ENCODE peak calls at places on chromosome 13, in six cellular contexts. One of them, this sample, is unnamed.

GRCh38 chr13:114096811-114097503 is 35.5 kb downstream of the RASA3 start:
- DNase-seq in aorta: peak; percentile 33
- DNase-seq in IMR-90: no peak
- DNase-seq in WERI-Rb-1: peak; percentile 8
- DNase-seq in CD8-positive, alpha-beta memory T cell: no peak
- DNase-seq in mesendoderm: no peak
- DNase-seq in this sample: no peak

GRCh38 chr13:106418556-106418955 is 116.9 kb downstream of the EFNB2 start:
- DNase-seq in IMR-90: peak; percentile 74
- DNase-seq in CD8-positive, alpha-beta memory T cell: no peak
- DNase-seq in aorta: no peak
- DNase-seq in mesendoderm: no peak
- DNase-seq in WERI-Rb-1: no peak
- DNase-seq in this sample: no peak

GRCh38 chr13:28719656-28720055 is 886 bp upstream of the SLC46A3 start:
- DNase-seq in aorta: no peak
- DNase-seq in IMR-90: peak; percentile 54
- DNase-seq in WERI-Rb-1: no peak
- DNase-seq in mesendoderm: no peak
- DNase-seq in CD8-positive, alpha-beta memory T cell: no peak
- DNase-seq in this sample: no peak

GRCh38 chr13:43986395-43986794 is 106.7 kb downstream of the LACC1 start:
- DNase-seq in IMR-90: no peak
- DNase-seq in CD8-positive, alpha-beta memory T cell: no peak
- DNase-seq in WERI-Rb-1: no peak
- DNase-seq in aorta: no peak
- DNase-seq in mesendoderm: no peak
- DNase-seq in this sample: no peak

GRCh38 chr13:99506632-99507031 is 5.4 kb downstream of the TM9SF2 start:
- DNase-seq in CD8-positive, alpha-beta memory T cell: no peak
- DNase-seq in WERI-Rb-1: no peak
- DNase-seq in aorta: no peak
- DNase-seq in IMR-90: no peak
- DNase-seq in mesendoderm: no peak
- DNase-seq in this sample: no peak

GRCh38 chr13:113390874-113391497 is 27.1 kb upstream of the GRTP1 start:
- DNase-seq in CD8-positive, alpha-beta memory T cell: no peak
- DNase-seq in IMR-90: no peak
- DNase-seq in WERI-Rb-1: no peak
- DNase-seq in aorta: no peak
- DNase-seq in mesendoderm: peak; percentile 44
- DNase-seq in this sample: no peak

GRCh38 chr13:90846956-90847355 is 500.5 kb upstream of the MIR17HG start:
- DNase-seq in aorta: no peak
- DNase-seq in IMR-90: no peak
- DNase-seq in mesendoderm: no peak
- DNase-seq in WERI-Rb-1: no peak
- DNase-seq in CD8-positive, alpha-beta memory T cell: no peak
- DNase-seq in this sample: no peak

GRCh38 chr13:60583911-60584753 is 187.1 kb downstream of the TDRD3 start:
- DNase-seq in IMR-90: peak; percentile 73
- DNase-seq in WERI-Rb-1: no peak
- DNase-seq in CD8-positive, alpha-beta memory T cell: no peak
- DNase-seq in aorta: no peak
- DNase-seq in mesendoderm: peak; percentile 83
- DNase-seq in this sample: peak; percentile 75

GRCh38 chr13:111168116-111168515 is 53.0 kb downstream of the ARHGEF7 start:
- DNase-seq in WERI-Rb-1: no peak
- DNase-seq in mesendoderm: no peak
- DNase-seq in CD8-positive, alpha-beta memory T cell: no peak
- DNase-seq in IMR-90: no peak
- DNase-seq in aorta: no peak
- DNase-seq in this sample: no peak

GRCh38 chr13:52010890-52011689 is at the start of gene ATP7B:
- DNase-seq in mesendoderm: peak; percentile 63
- DNase-seq in CD8-positive, alpha-beta memory T cell: no peak
- DNase-seq in aorta: peak; percentile 55
- DNase-seq in WERI-Rb-1: peak; percentile 11
- DNase-seq in IMR-90: no peak
- DNase-seq in this sample: no peak

GRCh38 chr13:82720961-82721360 is 1161.3 kb downstream of the SLITRK1 start:
- DNase-seq in mesendoderm: no peak
- DNase-seq in CD8-positive, alpha-beta memory T cell: no peak
- DNase-seq in WERI-Rb-1: no peak
- DNase-seq in IMR-90: no peak
- DNase-seq in aorta: no peak
- DNase-seq in this sample: no peak

GRCh38 chr13:33644607-33645543 is 173.1 kb upstream of the RFC3 start:
- DNase-seq in CD8-positive, alpha-beta memory T cell: no peak
- DNase-seq in aorta: no peak
- DNase-seq in mesendoderm: no peak
- DNase-seq in IMR-90: peak; percentile 4
- DNase-seq in WERI-Rb-1: no peak
- DNase-seq in this sample: no peak

GRCh38 chr13:28485097-28485496 is 9.8 kb downstream of the FLT1 start:
- DNase-seq in aorta: no peak
- DNase-seq in mesendoderm: no peak
- DNase-seq in IMR-90: no peak
- DNase-seq in WERI-Rb-1: no peak
- DNase-seq in CD8-positive, alpha-beta memory T cell: no peak
- DNase-seq in this sample: no peak

GRCh38 chr13:27304099-27304498 is 33.5 kb downstream of the RASL11A start:
- DNase-seq in WERI-Rb-1: no peak
- DNase-seq in IMR-90: no peak
- DNase-seq in mesendoderm: no peak
- DNase-seq in CD8-positive, alpha-beta memory T cell: no peak
- DNase-seq in aorta: no peak
- DNase-seq in this sample: no peak

GRCh38 chr13:112879283-112879833 is 89.7 kb upstream of the MCF2L start:
- DNase-seq in mesendoderm: no peak
- DNase-seq in CD8-positive, alpha-beta memory T cell: peak; percentile 3
- DNase-seq in IMR-90: peak; percentile 45
- DNase-seq in WERI-Rb-1: no peak
- DNase-seq in aorta: peak; percentile 26
- DNase-seq in this sample: no peak

GRCh38 chr13:108155185-108156106 is 59.9 kb downstream of the LIG4 start:
- DNase-seq in WERI-Rb-1: peak; percentile 75
- DNase-seq in CD8-positive, alpha-beta memory T cell: peak; percentile 59
- DNase-seq in mesendoderm: peak; percentile 50
- DNase-seq in IMR-90: peak; percentile 52
- DNase-seq in aorta: peak; percentile 46
- DNase-seq in this sample: peak; percentile 11

GRCh38 chr13:79491715-79492114 is 10.8 kb downstream of the NDFIP2 start:
- DNase-seq in CD8-positive, alpha-beta memory T cell: no peak
- DNase-seq in WERI-Rb-1: no peak
- DNase-seq in aorta: no peak
- DNase-seq in mesendoderm: peak; percentile 74
- DNase-seq in IMR-90: peak; percentile 71
- DNase-seq in this sample: no peak

GRCh38 chr13:30816733-30817132 is 81.4 kb downstream of the ALOX5AP start:
- DNase-seq in IMR-90: no peak
- DNase-seq in CD8-positive, alpha-beta memory T cell: no peak
- DNase-seq in aorta: no peak
- DNase-seq in WERI-Rb-1: no peak
- DNase-seq in mesendoderm: no peak
- DNase-seq in this sample: no peak

DNA sequence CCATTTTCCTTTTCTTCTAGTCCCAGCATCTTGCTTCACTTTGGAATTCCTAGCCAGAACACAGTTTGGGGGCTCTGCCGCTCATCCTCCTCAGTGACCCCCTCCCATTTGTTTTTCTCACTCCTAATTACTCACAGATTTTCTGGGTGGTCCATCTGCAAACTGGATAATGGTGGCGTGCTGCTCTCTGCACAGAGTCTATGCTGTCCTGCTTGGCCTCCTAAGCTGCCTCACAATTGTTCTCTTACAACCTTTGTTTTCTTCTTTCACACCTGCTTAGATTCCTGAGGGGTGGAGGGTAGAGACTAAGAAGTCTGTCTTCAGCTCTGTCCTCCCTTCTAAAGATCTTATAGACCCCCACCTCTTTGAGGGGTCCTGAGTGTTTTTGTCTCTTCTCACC is 80.7 kb downstream of the SHISA2 start:
- DNase-seq in IMR-90: no peak
- DNase-seq in mesendoderm: peak; percentile 46
- DNase-seq in WERI-Rb-1: no peak
- DNase-seq in CD8-positive, alpha-beta memory T cell: no peak
- DNase-seq in aorta: no peak
- DNase-seq in this sample: no peak
- H3K27me3 ChIP-seq in IMR-90: no peaks in the 10 kb centered on the region
- H3K27me3 ChIP-seq in mesendoderm: no peaks in the 10 kb centered on the region
- H3K27me3 ChIP-seq in WERI-Rb-1: no peaks in the 10 kb centered on the region
- H3K27me3 ChIP-seq in CD8-positive, alpha-beta memory T cell: no peaks in the 10 kb centered on the region
- H3K27me3 ChIP-seq in aorta: peaks cover 2% of the 10 kb centered on the region
- H3K27me3 ChIP-seq in this sample: peaks cover 1% of the 10 kb centered on the region

DNA sequence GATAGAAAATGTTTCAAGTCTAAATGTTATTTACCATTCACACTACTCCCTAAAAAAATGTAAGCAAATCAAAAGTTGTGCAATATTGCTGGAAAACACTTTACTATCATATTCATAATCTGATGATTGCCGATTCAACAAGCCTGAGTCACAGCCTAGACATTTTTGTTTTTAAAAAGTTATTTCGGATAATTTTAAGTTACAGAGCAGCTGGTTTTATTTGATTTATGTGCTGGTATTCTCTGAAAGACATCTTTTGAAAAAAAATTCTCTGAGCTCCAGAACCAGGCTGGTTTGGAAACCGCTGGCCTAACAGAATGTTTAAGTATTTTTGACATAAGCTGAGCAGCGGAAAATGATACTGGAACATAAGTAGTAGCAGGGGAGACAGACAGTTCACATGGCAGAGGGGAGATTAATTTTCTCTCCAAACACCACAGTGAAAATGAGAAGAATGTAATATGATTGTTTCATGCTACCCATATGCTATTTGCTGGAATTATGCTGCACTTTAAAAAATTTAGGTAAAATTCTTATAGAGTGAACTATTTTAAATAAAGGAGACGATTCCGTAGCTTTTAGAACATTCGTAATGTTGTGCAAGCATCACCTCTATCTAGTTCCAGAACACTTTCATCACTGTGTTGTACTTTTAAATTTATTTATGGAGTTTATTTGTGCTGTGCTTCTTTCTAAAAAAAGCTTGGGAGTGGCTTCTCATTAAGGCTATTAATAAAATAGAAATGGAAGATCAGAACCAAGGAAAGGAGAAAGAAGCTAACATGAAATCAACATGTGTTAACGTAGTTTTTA is 36.0 kb downstream of the TBC1D4 start:
- DNase-seq in CD8-positive, alpha-beta memory T cell: no peak
- DNase-seq in mesendoderm: no peak
- DNase-seq in IMR-90: peak; percentile 34
- DNase-seq in WERI-Rb-1: no peak
- DNase-seq in aorta: no peak
- DNase-seq in this sample: no peak
- H3K4me3 ChIP-seq in CD8-positive, alpha-beta memory T cell: no peak overlapping the region
- H3K4me3 ChIP-seq in mesendoderm: no peak overlapping the region
- H3K4me3 ChIP-seq in IMR-90: peak overlapping the region; percentile 14
- H3K4me3 ChIP-seq in WERI-Rb-1: no peak overlapping the region
- H3K4me3 ChIP-seq in aorta: no peak overlapping the region
- H3K4me3 ChIP-seq in this sample: no peak overlapping the region

DNA sequence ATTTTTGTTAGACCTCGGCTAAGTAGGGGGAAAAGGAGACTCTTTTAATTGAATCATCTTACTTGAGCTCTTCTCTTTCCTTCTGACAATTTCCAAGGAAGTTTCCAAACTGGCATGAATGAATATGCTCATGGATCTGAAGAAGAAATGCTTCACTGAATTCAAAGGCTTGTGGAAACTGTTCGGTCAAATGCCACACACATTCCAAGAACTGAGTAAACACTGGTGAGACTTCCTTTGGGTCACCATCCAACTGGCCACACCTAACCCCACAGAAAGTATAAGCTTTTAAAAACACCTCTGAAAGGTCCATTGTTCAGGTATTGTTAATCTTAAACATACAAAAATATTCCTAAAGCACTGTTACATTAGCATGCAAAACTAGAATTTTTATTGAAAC is 33.6 kb downstream of the MTMR6 start:
- DNase-seq in WERI-Rb-1: no peak
- DNase-seq in CD8-positive, alpha-beta memory T cell: no peak
- DNase-seq in aorta: no peak
- DNase-seq in mesendoderm: no peak
- DNase-seq in IMR-90: no peak
- DNase-seq in this sample: no peak
- H3K36me3 ChIP-seq in WERI-Rb-1: peaks cover 70% of the 10 kb centered on the region
- H3K36me3 ChIP-seq in CD8-positive, alpha-beta memory T cell: peaks cover 15% of the 10 kb centered on the region
- H3K36me3 ChIP-seq in aorta: peaks cover 2% of the 10 kb centered on the region
- H3K36me3 ChIP-seq in mesendoderm: no peaks in the 10 kb centered on the region
- H3K36me3 ChIP-seq in IMR-90: peaks cover 13% of the 10 kb centered on the region
- H3K36me3 ChIP-seq in this sample: no peaks in the 10 kb centered on the region

GRCh38 chr13:20159646-20160345 is 1.1 kb downstream of the GJA3 start:
- DNase-seq in mesendoderm: no peak
- DNase-seq in WERI-Rb-1: no peak
- DNase-seq in aorta: no peak
- DNase-seq in IMR-90: peak; percentile 64
- DNase-seq in CD8-positive, alpha-beta memory T cell: no peak
- DNase-seq in this sample: no peak

GRCh38 chr13:20157387-20157786 is 3.5 kb downstream of the GJA3 start:
- DNase-seq in mesendoderm: no peak
- DNase-seq in aorta: no peak
- DNase-seq in WERI-Rb-1: no peak
- DNase-seq in CD8-positive, alpha-beta memory T cell: no peak
- DNase-seq in IMR-90: no peak
- DNase-seq in this sample: no peak

GRCh38 chr13:20161951-20162300 is 1.1 kb upstream of the GJA3 start:
- DNase-seq in IMR-90: no peak
- DNase-seq in mesendoderm: no peak
- DNase-seq in WERI-Rb-1: no peak
- DNase-seq in CD8-positive, alpha-beta memory T cell: no peak
- DNase-seq in aorta: no peak
- DNase-seq in this sample: no peak

GRCh38 chr13:20161275-20161950 is 561 bp upstream of the GJA3 start:
- DNase-seq in IMR-90: no peak
- DNase-seq in aorta: no peak
- DNase-seq in WERI-Rb-1: no peak
- DNase-seq in mesendoderm: no peak
- DNase-seq in CD8-positive, alpha-beta memory T cell: peak; percentile 71
- DNase-seq in this sample: no peak

DNA sequence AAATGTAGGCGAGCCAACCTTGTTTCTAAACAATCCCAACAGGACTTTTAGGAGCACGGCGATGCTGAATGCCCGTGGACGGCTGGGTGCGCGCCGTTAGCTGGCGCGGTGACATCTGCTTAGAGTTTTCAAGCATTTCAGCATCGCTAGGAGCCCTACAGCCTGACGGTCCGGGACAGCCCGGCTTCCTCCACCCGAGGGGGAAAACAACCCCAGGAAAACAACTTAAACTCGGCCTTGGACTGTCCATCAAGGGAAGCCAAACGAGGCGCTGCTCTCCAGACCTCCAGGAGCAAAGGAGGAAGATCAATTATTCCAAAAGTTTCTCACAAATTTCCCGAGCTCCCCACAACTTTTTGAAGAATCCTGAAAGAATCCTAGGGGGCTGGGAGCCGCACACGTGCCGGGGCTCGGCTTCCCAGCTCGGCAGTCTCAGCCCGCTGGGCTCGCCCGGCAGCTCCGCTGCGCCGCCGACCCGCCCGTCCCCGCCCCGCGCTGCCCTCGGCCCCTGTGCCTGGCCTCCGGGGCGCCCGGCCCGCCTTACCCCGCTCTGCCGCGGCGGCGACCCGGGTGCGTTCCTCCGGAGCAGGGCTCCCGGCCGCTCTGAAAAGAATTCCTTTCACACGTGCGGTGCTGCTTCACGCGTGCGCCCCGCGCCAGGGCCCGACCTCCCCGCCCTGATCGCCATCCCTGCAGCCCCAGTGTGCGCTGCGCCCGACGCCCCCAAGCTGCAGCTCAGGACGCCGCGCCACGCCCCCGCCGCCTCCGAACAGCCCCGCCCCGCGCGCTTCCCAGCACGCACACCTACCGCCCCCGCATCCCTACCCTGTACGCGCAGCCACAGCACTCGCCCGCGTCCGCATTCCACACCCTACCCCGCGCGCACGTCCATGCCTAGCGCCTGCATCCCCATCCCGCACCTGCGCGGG is at the start of gene GJA3:
- DNase-seq in mesendoderm: peak; percentile 54
- DNase-seq in WERI-Rb-1: peak; percentile 50
- DNase-seq in aorta: no peak
- DNase-seq in IMR-90: peak; percentile 39
- DNase-seq in CD8-positive, alpha-beta memory T cell: peak; percentile 67
- DNase-seq in this sample: no peak
- H3K27me3 ChIP-seq in mesendoderm: peaks cover 21% of the 10 kb centered on the region
- H3K27me3 ChIP-seq in WERI-Rb-1: peaks cover 97% of the 10 kb centered on the region
- H3K27me3 ChIP-seq in aorta: no peaks in the 10 kb centered on the region
- H3K27me3 ChIP-seq in IMR-90: no peaks in the 10 kb centered on the region
- H3K27me3 ChIP-seq in CD8-positive, alpha-beta memory T cell: peaks cover 20% of the 10 kb centered on the region
- H3K27me3 ChIP-seq in this sample: peaks cover 24% of the 10 kb centered on the region

This sample was measured in iPS DF 6.9.